ENCODE peak calls at places on chromosomes 7 and 10, in nine cellular contexts. One of them, this sample, is unnamed.
A peak's percentile ranks its signal among the peaks of the same experiment; 100 is the strongest.

GRCh38 chr7:114818501-114818900 is 103.4 kb upstream of the MDFIC start:
- DNase-seq in tibial nerve: no peak
- DNase-seq in PC-3: peak; percentile 62
- DNase-seq in lower lobe of right lung: no peak
- DNase-seq in sigmoid colon: no peak
- DNase-seq in cardiac muscle cell: peak; percentile 61
- DNase-seq in CD4-positive, alpha-beta T cell: no peak
- DNase-seq in psoas muscle: no peak
- DNase-seq in AG04450: no peak
- DNase-seq in this sample: no peak

GRCh38 chr10:25694206-25694933 is 239.7 kb upstream of the MYO3A start:
- DNase-seq in tibial nerve: no peak
- DNase-seq in PC-3: no peak
- DNase-seq in lower lobe of right lung: no peak
- DNase-seq in sigmoid colon: no peak
- DNase-seq in cardiac muscle cell: no peak
- DNase-seq in CD4-positive, alpha-beta T cell: no peak
- DNase-seq in psoas muscle: no peak
- DNase-seq in AG04450: no peak
- DNase-seq in this sample: no peak

GRCh38 chr7:39890411-39890810 is 59.6 kb upstream of the CDK13 start:
- DNase-seq in tibial nerve: no peak
- DNase-seq in PC-3: no peak
- DNase-seq in lower lobe of right lung: no peak
- DNase-seq in sigmoid colon: no peak
- DNase-seq in cardiac muscle cell: no peak
- DNase-seq in CD4-positive, alpha-beta T cell: no peak
- DNase-seq in psoas muscle: no peak
- DNase-seq in AG04450: no peak
- DNase-seq in this sample: no peak

GRCh38 chr7:115306541-115306940 is 384.6 kb downstream of the MDFIC start:
- DNase-seq in tibial nerve: no peak
- DNase-seq in PC-3: no peak
- DNase-seq in lower lobe of right lung: no peak
- DNase-seq in sigmoid colon: no peak
- DNase-seq in cardiac muscle cell: no peak
- DNase-seq in CD4-positive, alpha-beta T cell: no peak
- DNase-seq in psoas muscle: no peak
- DNase-seq in AG04450: no peak
- DNase-seq in this sample: no peak

GRCh38 chr7:43501881-43502280 is 81.0 kb upstream of the STK17A start:
- DNase-seq in tibial nerve: no peak
- DNase-seq in PC-3: no peak
- DNase-seq in lower lobe of right lung: no peak
- DNase-seq in sigmoid colon: no peak
- DNase-seq in cardiac muscle cell: peak; percentile 65
- DNase-seq in CD4-positive, alpha-beta T cell: no peak
- DNase-seq in psoas muscle: no peak
- DNase-seq in AG04450: no peak
- DNase-seq in this sample: no peak

GRCh38 chr7:1247527-1248041 is 14.9 kb downstream of the UNCX start:
- DNase-seq in tibial nerve: no peak
- DNase-seq in PC-3: no peak
- DNase-seq in lower lobe of right lung: no peak
- DNase-seq in sigmoid colon: no peak
- DNase-seq in cardiac muscle cell: no peak
- DNase-seq in CD4-positive, alpha-beta T cell: no peak
- DNase-seq in psoas muscle: peak; percentile 25
- DNase-seq in AG04450: no peak
- DNase-seq in this sample: no peak

GRCh38 chr10:34580214-34580613 is 234.9 kb downstream of the PARD3 start:
- DNase-seq in tibial nerve: no peak
- DNase-seq in PC-3: no peak
- DNase-seq in lower lobe of right lung: no peak
- DNase-seq in sigmoid colon: no peak
- DNase-seq in cardiac muscle cell: no peak
- DNase-seq in CD4-positive, alpha-beta T cell: no peak
- DNase-seq in psoas muscle: no peak
- DNase-seq in AG04450: no peak
- DNase-seq in this sample: no peak

GRCh38 chr7:139844779-139845442 is 15.8 kb downstream of the TBXAS1 start:
- DNase-seq in tibial nerve: no peak
- DNase-seq in PC-3: peak; percentile 14
- DNase-seq in lower lobe of right lung: no peak
- DNase-seq in sigmoid colon: no peak
- DNase-seq in cardiac muscle cell: no peak
- DNase-seq in CD4-positive, alpha-beta T cell: no peak
- DNase-seq in psoas muscle: no peak
- DNase-seq in AG04450: no peak
- DNase-seq in this sample: no peak

GRCh38 chr10:128660726-128661125 is 534.5 kb upstream of the MKI67 start:
- DNase-seq in tibial nerve: no peak
- DNase-seq in PC-3: no peak
- DNase-seq in lower lobe of right lung: no peak
- DNase-seq in sigmoid colon: no peak
- DNase-seq in cardiac muscle cell: no peak
- DNase-seq in CD4-positive, alpha-beta T cell: no peak
- DNase-seq in psoas muscle: no peak
- DNase-seq in AG04450: no peak
- DNase-seq in this sample: no peak

GRCh38 chr7:44057849-44058758 is 7.3 kb downstream of the PGAM2 start:
- DNase-seq in tibial nerve: no peak
- DNase-seq in PC-3: no peak
- DNase-seq in lower lobe of right lung: no peak
- DNase-seq in sigmoid colon: peak; percentile 52
- DNase-seq in cardiac muscle cell: no peak
- DNase-seq in CD4-positive, alpha-beta T cell: no peak
- DNase-seq in psoas muscle: peak; percentile 48
- DNase-seq in AG04450: no peak
- DNase-seq in this sample: peak; percentile 89

GRCh38 chr10:29807407-29807806 is 172.6 kb upstream of the SVIL start:
- DNase-seq in tibial nerve: no peak
- DNase-seq in PC-3: peak; percentile 65
- DNase-seq in lower lobe of right lung: no peak
- DNase-seq in sigmoid colon: no peak
- DNase-seq in cardiac muscle cell: peak; percentile 56
- DNase-seq in CD4-positive, alpha-beta T cell: no peak
- DNase-seq in psoas muscle: no peak
- DNase-seq in AG04450: no peak
- DNase-seq in this sample: no peak

GRCh38 chr7:44374007-44374763 is 48.8 kb upstream of the CAMK2B start:
- DNase-seq in tibial nerve: no peak
- DNase-seq in PC-3: no peak
- DNase-seq in lower lobe of right lung: no peak
- DNase-seq in sigmoid colon: no peak
- DNase-seq in cardiac muscle cell: no peak
- DNase-seq in CD4-positive, alpha-beta T cell: no peak
- DNase-seq in psoas muscle: no peak
- DNase-seq in AG04450: no peak
- DNase-seq in this sample: peak; percentile 61

GRCh38 chr10:74194545-74194944 is 43.5 kb downstream of the ADK start:
- DNase-seq in tibial nerve: no peak
- DNase-seq in PC-3: peak; percentile 90
- DNase-seq in lower lobe of right lung: no peak
- DNase-seq in sigmoid colon: no peak
- DNase-seq in cardiac muscle cell: peak; percentile 28
- DNase-seq in CD4-positive, alpha-beta T cell: no peak
- DNase-seq in psoas muscle: no peak
- DNase-seq in AG04450: no peak
- DNase-seq in this sample: no peak

GRCh38 chr7:2567663-2568238 is 9.0 kb downstream of the IQCE start:
- DNase-seq in tibial nerve: no peak
- DNase-seq in PC-3: no peak
- DNase-seq in lower lobe of right lung: peak; percentile 51
- DNase-seq in sigmoid colon: no peak
- DNase-seq in cardiac muscle cell: peak; percentile 55
- DNase-seq in CD4-positive, alpha-beta T cell: no peak
- DNase-seq in psoas muscle: peak; percentile 51
- DNase-seq in AG04450: no peak
- DNase-seq in this sample: no peak

GRCh38 chr10:43078986-43079273 is 2.1 kb downstream of the RET start:
- DNase-seq in tibial nerve: no peak
- DNase-seq in PC-3: no peak
- DNase-seq in lower lobe of right lung: no peak
- DNase-seq in sigmoid colon: no peak
- DNase-seq in cardiac muscle cell: no peak
- DNase-seq in CD4-positive, alpha-beta T cell: no peak
- DNase-seq in psoas muscle: peak; percentile 81
- DNase-seq in AG04450: no peak
- DNase-seq in this sample: no peak

GRCh38 chr10:95331596-95332130 is 40.9 kb upstream of the PDLIM1 start:
- DNase-seq in tibial nerve: no peak
- DNase-seq in PC-3: no peak
- DNase-seq in lower lobe of right lung: no peak
- DNase-seq in sigmoid colon: no peak
- DNase-seq in cardiac muscle cell: no peak
- DNase-seq in CD4-positive, alpha-beta T cell: no peak
- DNase-seq in psoas muscle: no peak
- DNase-seq in AG04450: no peak
- DNase-seq in this sample: no peak

GRCh38 chr7:120733143-120733542 is 124.8 kb downstream of the TSPAN12 start:
- DNase-seq in tibial nerve: no peak
- DNase-seq in PC-3: peak; percentile 66
- DNase-seq in lower lobe of right lung: no peak
- DNase-seq in sigmoid colon: no peak
- DNase-seq in cardiac muscle cell: peak; percentile 47
- DNase-seq in CD4-positive, alpha-beta T cell: no peak
- DNase-seq in psoas muscle: no peak
- DNase-seq in AG04450: peak; percentile 52
- DNase-seq in this sample: no peak

GRCh38 chr7:120725376-120726039 is 132.4 kb downstream of the TSPAN12 start:
- DNase-seq in tibial nerve: no peak
- DNase-seq in PC-3: peak; percentile 64
- DNase-seq in lower lobe of right lung: no peak
- DNase-seq in sigmoid colon: no peak
- DNase-seq in cardiac muscle cell: peak; percentile 69
- DNase-seq in CD4-positive, alpha-beta T cell: no peak
- DNase-seq in psoas muscle: no peak
- DNase-seq in AG04450: no peak
- DNase-seq in this sample: no peak

GRCh38 chr7:120732256-120732655 is 125.7 kb downstream of the TSPAN12 start:
- DNase-seq in tibial nerve: no peak
- DNase-seq in PC-3: no peak
- DNase-seq in lower lobe of right lung: no peak
- DNase-seq in sigmoid colon: no peak
- DNase-seq in cardiac muscle cell: no peak
- DNase-seq in CD4-positive, alpha-beta T cell: no peak
- DNase-seq in psoas muscle: no peak
- DNase-seq in AG04450: no peak
- DNase-seq in this sample: no peak

GRCh38 chr7:120731276-120731675 is 126.7 kb downstream of the TSPAN12 start:
- DNase-seq in tibial nerve: no peak
- DNase-seq in PC-3: no peak
- DNase-seq in lower lobe of right lung: no peak
- DNase-seq in sigmoid colon: no peak
- DNase-seq in cardiac muscle cell: no peak
- DNase-seq in CD4-positive, alpha-beta T cell: no peak
- DNase-seq in psoas muscle: no peak
- DNase-seq in AG04450: no peak
- DNase-seq in this sample: no peak

GRCh38 chr7:120729300-120729699 is 128.6 kb downstream of the TSPAN12 start:
- DNase-seq in tibial nerve: no peak
- DNase-seq in PC-3: no peak
- DNase-seq in lower lobe of right lung: no peak
- DNase-seq in sigmoid colon: peak; percentile 80
- DNase-seq in cardiac muscle cell: no peak
- DNase-seq in CD4-positive, alpha-beta T cell: no peak
- DNase-seq in psoas muscle: no peak
- DNase-seq in AG04450: no peak
- DNase-seq in this sample: no peak
- H3K27ac ChIP-seq in tibial nerve: no peak overlapping the region
- H3K27ac ChIP-seq in PC-3: no peak overlapping the region
- H3K27ac ChIP-seq in lower lobe of right lung: no peak overlapping the region
- H3K27ac ChIP-seq in sigmoid colon: peak overlapping the region; percentile 80
- H3K27ac ChIP-seq in cardiac muscle cell: no peak overlapping the region
- H3K27ac ChIP-seq in CD4-positive, alpha-beta T cell: no peak overlapping the region
- H3K27ac ChIP-seq in psoas muscle: no peak overlapping the region
- H3K27ac ChIP-seq in AG04450: no peak overlapping the region
- H3K27ac ChIP-seq in this sample: no peak overlapping the region

GRCh38 chr10:126673565-126673964 is 3.1 kb upstream of the C10orf90 start:
- DNase-seq in tibial nerve: no peak
- DNase-seq in PC-3: no peak
- DNase-seq in lower lobe of right lung: no peak
- DNase-seq in sigmoid colon: no peak
- DNase-seq in cardiac muscle cell: no peak
- DNase-seq in CD4-positive, alpha-beta T cell: no peak
- DNase-seq in psoas muscle: no peak
- DNase-seq in AG04450: no peak
- DNase-seq in this sample: no peak
- H3K27ac ChIP-seq in tibial nerve: no peak overlapping the region
- H3K27ac ChIP-seq in PC-3: no peak overlapping the region
- H3K27ac ChIP-seq in lower lobe of right lung: no peak overlapping the region
- H3K27ac ChIP-seq in sigmoid colon: no peak overlapping the region
- H3K27ac ChIP-seq in cardiac muscle cell: no peak overlapping the region
- H3K27ac ChIP-seq in CD4-positive, alpha-beta T cell: no peak overlapping the region
- H3K27ac ChIP-seq in psoas muscle: no peak overlapping the region
- H3K27ac ChIP-seq in AG04450: no peak overlapping the region
- H3K27ac ChIP-seq in this sample: no peak overlapping the region

DNA sequence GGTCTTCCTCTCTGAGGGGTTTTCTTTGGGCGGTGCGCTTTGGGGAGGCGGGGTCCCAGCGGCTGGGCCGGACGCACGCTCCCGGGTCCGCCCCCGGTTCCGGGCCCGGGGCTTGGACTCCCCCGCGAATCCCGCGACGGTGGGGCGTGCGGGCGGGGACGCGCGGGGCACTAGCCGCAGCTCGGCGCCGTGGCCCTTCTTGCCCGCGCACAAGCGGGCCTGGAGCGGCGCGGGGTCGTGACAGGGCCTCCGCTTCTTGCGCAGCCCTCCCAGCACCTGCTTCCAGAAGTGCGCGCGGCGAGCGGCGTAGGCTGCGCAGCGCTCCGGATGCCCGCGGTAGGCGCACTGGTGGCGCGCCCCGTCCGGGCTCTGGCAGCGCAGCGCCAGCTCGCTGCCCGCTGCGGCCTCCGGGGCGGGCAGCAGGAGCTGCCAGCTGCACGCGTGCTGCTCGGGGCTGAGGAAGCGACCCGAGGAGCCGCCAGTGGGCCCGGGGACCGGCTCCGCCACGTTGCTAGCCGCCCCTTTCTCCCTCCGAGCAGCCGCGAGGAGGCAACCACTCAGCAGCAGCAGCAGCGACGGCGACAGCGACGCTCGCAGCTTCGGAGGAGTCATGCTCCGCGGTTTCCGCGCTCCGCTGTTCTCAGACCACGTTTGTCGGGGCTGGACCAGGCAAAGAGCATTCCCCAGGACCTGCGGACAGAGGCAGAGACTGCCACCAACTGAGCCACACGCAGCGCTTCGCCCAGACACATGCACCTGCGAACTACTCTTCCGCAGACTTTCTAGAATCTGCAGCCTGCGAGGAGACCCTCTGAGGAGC is 718 bp downstream of the FGFBP3 start:
- DNase-seq in tibial nerve: peak; percentile 38
- DNase-seq in PC-3: peak; percentile 83
- DNase-seq in lower lobe of right lung: peak; percentile 83
- DNase-seq in sigmoid colon: peak; percentile 82
- DNase-seq in cardiac muscle cell: peak; percentile 74
- DNase-seq in CD4-positive, alpha-beta T cell: peak; percentile 61
- DNase-seq in psoas muscle: peak; percentile 87
- DNase-seq in AG04450: no peak
- DNase-seq in this sample: peak; percentile 94
- H3K27ac ChIP-seq in tibial nerve: peak overlapping the region; percentile 87
- H3K27ac ChIP-seq in PC-3: no peak overlapping the region
- H3K27ac ChIP-seq in lower lobe of right lung: peak overlapping the region; percentile 80
- H3K27ac ChIP-seq in sigmoid colon: peak overlapping the region; percentile 72
- H3K27ac ChIP-seq in cardiac muscle cell: peak overlapping the region; percentile 67
- H3K27ac ChIP-seq in CD4-positive, alpha-beta T cell: no peak overlapping the region
- H3K27ac ChIP-seq in psoas muscle: peak overlapping the region; percentile 74
- H3K27ac ChIP-seq in AG04450: no peak overlapping the region
- H3K27ac ChIP-seq in this sample: peak overlapping the region; percentile 91

GRCh38 chr7:100483101-100483727 is 513 bp upstream of the NYAP1 start:
- DNase-seq in tibial nerve: peak; percentile 42
- DNase-seq in PC-3: peak; percentile 48
- DNase-seq in lower lobe of right lung: peak; percentile 81
- DNase-seq in sigmoid colon: peak; percentile 81
- DNase-seq in cardiac muscle cell: peak; percentile 65
- DNase-seq in CD4-positive, alpha-beta T cell: peak; percentile 76
- DNase-seq in psoas muscle: peak; percentile 84
- DNase-seq in AG04450: no peak
- DNase-seq in this sample: peak; percentile 95
- H3K27ac ChIP-seq in tibial nerve: peak overlapping the region; percentile 93
- H3K27ac ChIP-seq in PC-3: no peak overlapping the region
- H3K27ac ChIP-seq in lower lobe of right lung: no peak overlapping the region
- H3K27ac ChIP-seq in sigmoid colon: peak overlapping the region; percentile 70
- H3K27ac ChIP-seq in cardiac muscle cell: peak overlapping the region; percentile 55
- H3K27ac ChIP-seq in CD4-positive, alpha-beta T cell: no peak overlapping the region
- H3K27ac ChIP-seq in psoas muscle: no peak overlapping the region
- H3K27ac ChIP-seq in AG04450: no peak overlapping the region
- H3K27ac ChIP-seq in this sample: peak overlapping the region; percentile 45